ENCODE peak calls at places on chromosomes 13 and 19, in six cellular contexts. One of them, this sample, is unnamed.

GRCh38 chr19:32041681-32042292 is 303.6 kb upstream of the ZNF507 start:
- DNase-seq in Daoy: peak
- DNase-seq in AG09319: no peak
- DNase-seq in WERI-Rb-1: peak
- DNase-seq in M059J: peak
- DNase-seq in HT1080: no peak
- DNase-seq in this sample: peak

GRCh38 chr19:42442833-42443232 is at the start of gene CXCL17:
- DNase-seq in Daoy: no peak
- DNase-seq in AG09319: no peak
- DNase-seq in WERI-Rb-1: no peak
- DNase-seq in M059J: no peak
- DNase-seq in HT1080: no peak
- DNase-seq in this sample: no peak

GRCh38 chr13:44873486-44873885 is 115.8 kb downstream of the NUFIP1 start:
- DNase-seq in Daoy: no peak
- DNase-seq in AG09319: no peak
- DNase-seq in WERI-Rb-1: no peak
- DNase-seq in M059J: no peak
- DNase-seq in HT1080: no peak
- DNase-seq in this sample: no peak

GRCh38 chr19:44747739-44748425 is 626 bp upstream of the BCL3 start:
- DNase-seq in Daoy: peak
- DNase-seq in AG09319: no peak
- DNase-seq in WERI-Rb-1: no peak
- DNase-seq in M059J: peak
- DNase-seq in HT1080: peak
- DNase-seq in this sample: peak

GRCh38 chr19:1069009-1069779 is 2.2 kb downstream of the ARHGAP45 start:
- DNase-seq in Daoy: no peak
- DNase-seq in AG09319: no peak
- DNase-seq in WERI-Rb-1: no peak
- DNase-seq in M059J: no peak
- DNase-seq in HT1080: peak
- DNase-seq in this sample: peak

GRCh38 chr19:47280183-47280797 is 5.6 kb downstream of the INAFM1 start:
- DNase-seq in Daoy: peak
- DNase-seq in AG09319: no peak
- DNase-seq in WERI-Rb-1: peak
- DNase-seq in M059J: peak
- DNase-seq in HT1080: no peak
- DNase-seq in this sample: no peak

GRCh38 chr19:34367424-34367957 is 2.5 kb downstream of the GPI start:
- DNase-seq in Daoy: no peak
- DNase-seq in AG09319: no peak
- DNase-seq in WERI-Rb-1: no peak
- DNase-seq in M059J: no peak
- DNase-seq in HT1080: no peak
- DNase-seq in this sample: no peak

GRCh38 chr19:19034204-19034624 is 811 bp downstream of the ARMC6 start:
- DNase-seq in Daoy: peak
- DNase-seq in AG09319: no peak
- DNase-seq in WERI-Rb-1: peak
- DNase-seq in M059J: peak
- DNase-seq in HT1080: peak
- DNase-seq in this sample: peak

GRCh38 chr19:19599190-19599535 is 19.3 kb downstream of the PBX4 start:
- DNase-seq in Daoy: no peak
- DNase-seq in AG09319: no peak
- DNase-seq in WERI-Rb-1: no peak
- DNase-seq in M059J: no peak
- DNase-seq in HT1080: no peak
- DNase-seq in this sample: no peak

GRCh38 chr13:72495681-72496080 is 231.7 kb downstream of the MZT1 start:
- DNase-seq in Daoy: no peak
- DNase-seq in AG09319: no peak
- DNase-seq in WERI-Rb-1: peak
- DNase-seq in M059J: no peak
- DNase-seq in HT1080: no peak
- DNase-seq in this sample: no peak

GRCh38 chr19:13835791-13836723 is 40.8 kb downstream of the ZSWIM4 start:
- DNase-seq in Daoy: peak
- DNase-seq in AG09319: no peak
- DNase-seq in WERI-Rb-1: no peak
- DNase-seq in M059J: peak
- DNase-seq in HT1080: no peak
- DNase-seq in this sample: peak

GRCh38 chr19:41521860-41522555 is 54.0 kb upstream of the CEACAM21 start:
- DNase-seq in Daoy: peak
- DNase-seq in AG09319: no peak
- DNase-seq in WERI-Rb-1: no peak
- DNase-seq in M059J: no peak
- DNase-seq in HT1080: no peak
- DNase-seq in this sample: no peak

This sample was measured in A172.